ENCODE peak calls at places on chromosomes 16 and 17, in six cellular contexts. One of them, this sample, is unnamed. For H3K27me3, the result is how much of the 10 kb centered on the place peaks cover.

GRCh38 chr17:40791808-40792436 is 7.8 kb downstream of the KRT28 start:
- DNase-seq in Peyer's patch: no peak
- DNase-seq in gastrocnemius medialis: no peak
- DNase-seq in neuronal stem cell: peak
- DNase-seq in heart left ventricle: no peak
- DNase-seq in IMR-90: peak
- DNase-seq in this sample: no peak

GRCh38 chr17:45110676-45111611 is 21.4 kb downstream of the PLCD3 start:
- DNase-seq in Peyer's patch: no peak
- DNase-seq in gastrocnemius medialis: peak
- DNase-seq in neuronal stem cell: no peak
- DNase-seq in heart left ventricle: peak
- DNase-seq in IMR-90: no peak
- DNase-seq in this sample: no peak

GRCh38 chr17:28247671-28248556 is 71.1 kb upstream of the TMEM97 start:
- DNase-seq in Peyer's patch: no peak
- DNase-seq in gastrocnemius medialis: no peak
- DNase-seq in neuronal stem cell: no peak
- DNase-seq in heart left ventricle: no peak
- DNase-seq in IMR-90: peak
- DNase-seq in this sample: no peak

GRCh38 chr17:16406742-16407674 is 8.4 kb upstream of the TRPV2 start:
- DNase-seq in Peyer's patch: no peak
- DNase-seq in gastrocnemius medialis: no peak
- DNase-seq in neuronal stem cell: peak
- DNase-seq in heart left ventricle: peak
- DNase-seq in IMR-90: no peak
- DNase-seq in this sample: no peak

GRCh38 chr16:54936979-54937672 is 6.5 kb downstream of the IRX5 start:
- DNase-seq in Peyer's patch: no peak
- DNase-seq in gastrocnemius medialis: no peak
- DNase-seq in neuronal stem cell: peak
- DNase-seq in heart left ventricle: peak
- DNase-seq in IMR-90: no peak
- DNase-seq in this sample: no peak

GRCh38 chr17:6145946-6146345 is 75.8 kb downstream of the WSCD1 start:
- DNase-seq in Peyer's patch: no peak
- DNase-seq in gastrocnemius medialis: no peak
- DNase-seq in neuronal stem cell: no peak
- DNase-seq in heart left ventricle: no peak
- DNase-seq in IMR-90: no peak
- DNase-seq in this sample: no peak

GRCh38 chr16:80803341-80804060 is 897 bp downstream of the CDYL2 start:
- DNase-seq in Peyer's patch: peak
- DNase-seq in gastrocnemius medialis: no peak
- DNase-seq in neuronal stem cell: peak
- DNase-seq in heart left ventricle: peak
- DNase-seq in IMR-90: no peak
- DNase-seq in this sample: peak

GRCh38 chr17:2337152-2337810 is at the start of gene SGSM2:
- DNase-seq in Peyer's patch: peak
- DNase-seq in gastrocnemius medialis: no peak
- DNase-seq in neuronal stem cell: peak
- DNase-seq in heart left ventricle: peak
- DNase-seq in IMR-90: peak
- DNase-seq in this sample: peak

GRCh38 chr17:75428775-75429469 is 23.4 kb upstream of the GRB2 start:
- DNase-seq in Peyer's patch: no peak
- DNase-seq in gastrocnemius medialis: no peak
- DNase-seq in neuronal stem cell: no peak
- DNase-seq in heart left ventricle: no peak
- DNase-seq in IMR-90: peak
- DNase-seq in this sample: no peak

GRCh38 chr16:80837421-80838263 is 33.2 kb upstream of the CDYL2 start:
- DNase-seq in Peyer's patch: no peak
- DNase-seq in gastrocnemius medialis: no peak
- DNase-seq in neuronal stem cell: no peak
- DNase-seq in heart left ventricle: no peak
- DNase-seq in IMR-90: no peak
- DNase-seq in this sample: no peak

GRCh38 chr17:50893183-50893993 is 27.2 kb upstream of the TOB1 start:
- DNase-seq in Peyer's patch: peak
- DNase-seq in gastrocnemius medialis: peak
- DNase-seq in neuronal stem cell: no peak
- DNase-seq in heart left ventricle: peak
- DNase-seq in IMR-90: peak
- DNase-seq in this sample: no peak

GRCh38 chr17:40498281-40499084 is 2.9 kb downstream of the TNS4 start:
- DNase-seq in Peyer's patch: peak
- DNase-seq in gastrocnemius medialis: no peak
- DNase-seq in neuronal stem cell: no peak
- DNase-seq in heart left ventricle: no peak
- DNase-seq in IMR-90: no peak
- DNase-seq in this sample: no peak

GRCh38 chr17:66021757-66022156 is 170.2 kb downstream of the CEP112 start:
- DNase-seq in Peyer's patch: no peak
- DNase-seq in gastrocnemius medialis: no peak
- DNase-seq in neuronal stem cell: no peak
- DNase-seq in heart left ventricle: no peak
- DNase-seq in IMR-90: no peak
- DNase-seq in this sample: no peak

GRCh38 chr16:87390641-87391323 is 1.4 kb upstream of the MAP1LC3B start:
- DNase-seq in Peyer's patch: no peak
- DNase-seq in gastrocnemius medialis: no peak
- DNase-seq in neuronal stem cell: no peak
- DNase-seq in heart left ventricle: no peak
- DNase-seq in IMR-90: no peak
- DNase-seq in this sample: no peak

GRCh38 chr17:4519361-4519788 is 20.7 kb downstream of the SPNS2 start:
- DNase-seq in Peyer's patch: no peak
- DNase-seq in gastrocnemius medialis: no peak
- DNase-seq in neuronal stem cell: no peak
- DNase-seq in heart left ventricle: peak
- DNase-seq in IMR-90: no peak
- DNase-seq in this sample: peak
- H3K27ac ChIP-seq in Peyer's patch: peak
- H3K27ac ChIP-seq in gastrocnemius medialis: peak
- H3K27ac ChIP-seq in neuronal stem cell: no peak
- H3K27ac ChIP-seq in heart left ventricle: peak
- H3K27ac ChIP-seq in IMR-90: no peak
- H3K27ac ChIP-seq in this sample: peak

GRCh38 chr16:88915639-88916327 is 49.3 kb upstream of the PABPN1L start:
- DNase-seq in Peyer's patch: no peak
- DNase-seq in gastrocnemius medialis: no peak
- DNase-seq in neuronal stem cell: no peak
- DNase-seq in heart left ventricle: no peak
- DNase-seq in IMR-90: no peak
- DNase-seq in this sample: no peak
- H3K27me3 ChIP-seq in Peyer's patch: under half
- H3K27me3 ChIP-seq in gastrocnemius medialis: under half
- H3K27me3 ChIP-seq in neuronal stem cell: under half
- H3K27me3 ChIP-seq in heart left ventricle: under half
- H3K27me3 ChIP-seq in IMR-90: under half
- H3K27me3 ChIP-seq in this sample: under half

DNA sequence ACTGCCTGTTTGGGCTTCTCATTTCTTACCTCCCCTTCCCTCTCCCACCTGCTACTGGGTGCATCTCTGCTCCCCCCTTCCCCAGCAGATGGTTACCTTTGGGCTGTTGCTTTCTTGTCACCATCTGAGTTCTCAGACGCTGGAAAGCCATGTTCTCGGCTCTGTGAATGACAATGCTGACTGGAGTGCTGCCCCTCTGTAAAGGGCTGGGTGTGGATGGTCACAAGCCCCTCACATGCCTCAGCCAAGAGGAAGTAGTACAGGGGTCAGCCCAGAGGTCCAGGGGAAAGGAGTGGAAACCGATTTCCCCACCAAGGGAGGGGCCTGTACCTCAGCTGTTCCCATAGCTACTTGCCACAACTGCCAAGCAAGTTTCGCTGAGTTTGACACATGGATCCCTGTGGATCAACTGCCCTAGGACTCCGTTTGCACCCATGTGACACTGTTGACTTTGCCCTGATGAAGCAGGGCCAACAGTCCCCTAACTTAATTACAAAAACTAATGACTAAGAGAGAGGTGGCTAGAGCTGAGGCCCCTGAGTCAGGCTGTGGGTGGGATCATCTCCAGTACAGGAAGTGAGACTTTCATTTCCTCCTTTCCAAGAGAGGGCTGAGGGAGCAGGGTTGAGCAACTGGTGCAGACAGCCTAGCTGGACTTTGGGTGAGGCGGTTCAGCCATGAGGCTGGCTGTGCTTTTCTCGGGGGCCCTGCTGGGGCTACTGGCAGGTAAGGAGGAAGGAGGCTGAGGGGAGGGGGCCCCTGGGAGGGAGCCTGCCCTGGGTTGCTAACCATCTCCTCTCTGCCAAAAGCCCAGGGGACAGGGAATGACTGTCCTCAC is at the start of gene CD68:
- DNase-seq in Peyer's patch: peak
- DNase-seq in gastrocnemius medialis: peak
- DNase-seq in neuronal stem cell: no peak
- DNase-seq in heart left ventricle: peak
- DNase-seq in IMR-90: peak
- DNase-seq in this sample: no peak
- H3K27ac ChIP-seq in Peyer's patch: peak
- H3K27ac ChIP-seq in gastrocnemius medialis: peak
- H3K27ac ChIP-seq in neuronal stem cell: peak
- H3K27ac ChIP-seq in heart left ventricle: peak
- H3K27ac ChIP-seq in IMR-90: peak
- H3K27ac ChIP-seq in this sample: peak

DNA sequence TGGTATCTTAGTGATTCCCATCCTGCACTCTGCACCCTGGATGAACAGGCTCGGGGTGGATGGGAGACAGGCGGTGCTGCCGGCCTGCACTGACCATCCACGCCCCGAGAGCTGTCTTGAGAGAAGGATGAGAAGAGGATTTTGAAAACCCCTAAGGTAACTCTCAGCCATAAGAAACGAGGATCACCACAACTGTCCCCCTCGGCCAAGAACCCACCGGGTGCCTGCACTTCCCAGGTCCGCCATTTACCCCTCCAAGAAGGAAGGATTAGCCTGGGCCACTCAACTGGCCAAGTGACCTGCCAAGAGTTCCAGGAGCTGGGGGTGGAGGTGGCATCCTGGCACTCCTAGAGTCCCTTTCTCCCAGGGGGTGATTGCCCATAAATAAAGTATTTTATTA is 302.4 kb upstream of the TNRC6C start:
- DNase-seq in Peyer's patch: peak
- DNase-seq in gastrocnemius medialis: no peak
- DNase-seq in neuronal stem cell: no peak
- DNase-seq in heart left ventricle: no peak
- DNase-seq in IMR-90: no peak
- DNase-seq in this sample: no peak
- H3K27me3 ChIP-seq in Peyer's patch: under half
- H3K27me3 ChIP-seq in gastrocnemius medialis: under half
- H3K27me3 ChIP-seq in neuronal stem cell: under half
- H3K27me3 ChIP-seq in heart left ventricle: under half
- H3K27me3 ChIP-seq in IMR-90: under half
- H3K27me3 ChIP-seq in this sample: under half

GRCh38 chr16:2483939-2484897 is 9.3 kb downstream of the TBC1D24 start:
- DNase-seq in Peyer's patch: no peak
- DNase-seq in gastrocnemius medialis: no peak
- DNase-seq in neuronal stem cell: no peak
- DNase-seq in heart left ventricle: no peak
- DNase-seq in IMR-90: no peak
- DNase-seq in this sample: no peak
- H3K27ac ChIP-seq in Peyer's patch: no peak
- H3K27ac ChIP-seq in gastrocnemius medialis: peak
- H3K27ac ChIP-seq in neuronal stem cell: no peak
- H3K27ac ChIP-seq in heart left ventricle: peak
- H3K27ac ChIP-seq in IMR-90: no peak
- H3K27ac ChIP-seq in this sample: no peak

DNA sequence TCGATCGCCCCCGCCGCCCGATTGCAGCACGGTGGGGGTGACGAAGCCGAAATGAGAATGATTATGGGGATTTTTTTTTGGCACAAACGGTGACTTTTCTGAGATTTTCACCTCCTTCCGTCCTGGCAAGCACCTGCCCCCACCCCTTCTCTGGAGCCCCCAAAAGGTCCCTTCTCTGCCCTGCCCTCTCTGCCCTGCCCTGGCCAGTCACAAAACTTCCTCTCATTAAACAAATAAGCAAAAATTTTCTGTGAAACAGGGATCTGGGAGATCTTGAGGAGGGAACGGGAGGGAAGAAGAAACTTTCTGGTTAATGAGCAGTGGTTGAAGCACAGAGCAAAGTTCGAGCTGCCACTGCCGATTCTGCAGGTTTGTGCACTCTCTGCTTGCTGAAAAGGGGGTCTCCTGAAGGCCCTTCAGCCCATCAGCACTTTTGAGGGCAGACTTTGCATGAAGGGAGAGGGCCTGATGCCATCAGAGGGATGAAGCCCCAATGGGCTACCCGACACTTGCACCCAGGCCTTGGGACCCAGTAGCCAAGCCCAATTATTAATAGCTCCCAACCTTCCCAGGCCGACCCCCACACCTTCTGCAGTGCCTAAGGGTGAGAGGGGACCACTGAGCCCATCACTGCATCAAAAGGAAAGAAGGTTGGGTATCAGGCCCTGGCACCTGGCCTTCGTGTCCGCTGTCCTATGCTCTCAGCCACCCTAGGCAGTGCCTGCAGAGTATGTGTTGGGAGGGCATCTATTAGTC is 1.0 kb upstream of the HOXB8 start:
- DNase-seq in Peyer's patch: no peak
- DNase-seq in gastrocnemius medialis: no peak
- DNase-seq in neuronal stem cell: no peak
- DNase-seq in heart left ventricle: no peak
- DNase-seq in IMR-90: no peak
- DNase-seq in this sample: no peak
- H3K27me3 ChIP-seq in Peyer's patch: under half
- H3K27me3 ChIP-seq in gastrocnemius medialis: half or more
- H3K27me3 ChIP-seq in neuronal stem cell: half or more
- H3K27me3 ChIP-seq in heart left ventricle: half or more
- H3K27me3 ChIP-seq in IMR-90: half or more
- H3K27me3 ChIP-seq in this sample: half or more

DNA sequence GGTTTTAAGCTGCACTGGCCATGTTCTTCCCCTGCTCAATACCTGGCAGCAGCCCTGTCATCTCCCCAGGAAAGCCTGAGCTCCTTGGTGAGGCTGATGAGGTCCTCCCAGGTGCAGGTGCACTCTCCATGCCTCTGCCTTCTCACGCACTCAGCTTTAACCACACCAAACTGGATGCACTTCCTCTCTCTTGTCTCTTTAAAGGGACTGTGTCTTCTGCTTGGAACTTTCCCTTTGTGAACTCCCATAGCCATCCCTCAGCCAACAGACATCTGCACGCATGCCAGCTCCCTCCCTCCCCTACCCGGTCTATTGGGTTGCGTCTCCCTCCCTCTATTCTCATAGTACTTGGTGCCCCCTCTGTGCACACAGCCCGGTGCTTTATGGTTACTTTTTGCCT is 231.2 kb downstream of the MSI2 start:
- DNase-seq in Peyer's patch: no peak
- DNase-seq in gastrocnemius medialis: no peak
- DNase-seq in neuronal stem cell: no peak
- DNase-seq in heart left ventricle: no peak
- DNase-seq in IMR-90: no peak
- DNase-seq in this sample: no peak
- H3K27ac ChIP-seq in Peyer's patch: no peak
- H3K27ac ChIP-seq in gastrocnemius medialis: no peak
- H3K27ac ChIP-seq in neuronal stem cell: no peak
- H3K27ac ChIP-seq in heart left ventricle: no peak
- H3K27ac ChIP-seq in IMR-90: no peak
- H3K27ac ChIP-seq in this sample: no peak